ENCODE peak calls at places on chromosomes 1 and 21, in six cellular contexts. A is right atrium auricular region; V is CD8-positive, alpha-beta T cell; K is effector memory CD4-positive, alpha-beta T cell; I is right cardiac atrium; W is iPS DF 6.9. Z is an unnamed sample.

GRCh38 chr1:22188436-22188835 is 45.5 kb upstream of the WNT4 start:
- DNase-seq in A (no peak), V (no peak), K (no peak), I (no peak), W (no peak), Z (no peak)

GRCh38 chr1:87754036-87754603 is 425.4 kb downstream of the LMO4 start:
- DNase-seq in A (no peak), V (no peak), K (no peak), I (no peak), W (no peak), Z (no peak)

GRCh38 chr1:28507247-28507645 is 1.4 kb downstream of the RCC1 start:
- DNase-seq in A (no peak), V (no peak), K (no peak), I (no peak), W (no peak), Z (peak)

GRCh38 chr1:17675681-17676243 is 79.4 kb upstream of the ACTL8 start:
- DNase-seq in A (no peak), V (no peak), K (no peak), I (no peak), W (no peak), Z (no peak)

GRCh38 chr1:195580988-195581387 is 1027.3 kb downstream of the KCNT2 start:
- DNase-seq in A (no peak), V (no peak), K (no peak), I (no peak), W (no peak), Z (no peak)

GRCh38 chr21:43585924-43586411 is 73.3 kb downstream of the HSF2BP start:
- DNase-seq in A (peak), V (no peak), K (no peak), I (no peak), W (peak), Z (no peak)

GRCh38 chr1:235078927-235079381 is 49.7 kb downstream of the TOMM20 start:
- DNase-seq in A (no peak), V (no peak), K (no peak), I (no peak), W (no peak), Z (no peak)

GRCh38 chr1:72282271-72282656 is at the start of gene NEGR1:
- DNase-seq in A (peak), V (no peak), K (no peak), I (peak), W (no peak), Z (peak)

GRCh38 chr1:87549691-87550090 is 221.0 kb downstream of the LMO4 start:
- DNase-seq in A (no peak), V (no peak), K (no peak), I (no peak), W (no peak), Z (no peak)

GRCh38 chr1:204623894-204624361 is 61.6 kb downstream of the LRRN2 start:
- DNase-seq in A (no peak), V (no peak), K (no peak), I (no peak), W (peak), Z (no peak)

GRCh38 chr1:11434506-11434905 is 44.4 kb upstream of the DISP3 start:
- DNase-seq in A (no peak), V (no peak), K (no peak), I (no peak), W (no peak), Z (no peak)

GRCh38 chr1:23202263-23202749 is 15.0 kb downstream of the HTR1D start:
- DNase-seq in A (no peak), V (no peak), K (no peak), I (no peak), W (no peak), Z (no peak)

GRCh38 chr1:180577361-180577760 is 18.6 kb downstream of the OVAAL start:
- DNase-seq in A (no peak), V (no peak), K (no peak), I (no peak), W (no peak), Z (no peak)

GRCh38 chr1:169538998-169539871 is 47.0 kb downstream of the F5 start:
- DNase-seq in A (no peak), V (no peak), K (no peak), I (no peak), W (no peak), Z (no peak)

GRCh38 chr1:6601865-6602668 is 602 bp downstream of the KLHL21 start:
- DNase-seq in A (no peak), V (no peak), K (no peak), I (peak), W (no peak), Z (no peak)

GRCh38 chr1:202692959-202693555 is 17.2 kb downstream of the SYT2 start:
- DNase-seq in A (no peak), V (peak), K (peak), I (peak), W (peak), Z (peak)

GRCh38 chr1:7136166-7136953 is 351.1 kb downstream of the CAMTA1 start:
- DNase-seq in A (no peak), V (no peak), K (no peak), I (no peak), W (no peak), Z (no peak)

GRCh38 chr1:203665986-203666385 is 39.4 kb downstream of the ATP2B4 start:
- DNase-seq in A (no peak), V (no peak), K (no peak), I (no peak), W (no peak), Z (no peak)

GRCh38 chr21:35422011-35422410 is 372.9 kb upstream of the RUNX1 start:
- DNase-seq in A (no peak), V (no peak), K (no peak), I (no peak), W (no peak), Z (no peak)

GRCh38 chr1:9628541-9629444 is 22.7 kb upstream of the PIK3CD start:
- DNase-seq in A (no peak), V (peak), K (peak), I (no peak), W (no peak), Z (peak)

GRCh38 chr21:44455524-44456206 is 355 bp downstream of the LRRC3 start:
- DNase-seq in A (no peak), V (peak), K (no peak), I (peak), W (no peak), Z (peak)

GRCh38 chr21:17688912-17689874 is 76.5 kb upstream of the BTG3 start:
- DNase-seq in A (no peak), V (peak), K (peak), I (peak), W (no peak), Z (no peak)

GRCh38 chr1:109370712-109371270 is 26.9 kb downstream of the SORT1 start:
- DNase-seq in A (no peak), V (no peak), K (no peak), I (no peak), W (no peak), Z (peak)

GRCh38 chr1:55064861-55065263 is 25.5 kb downstream of the PCSK9 start:
- DNase-seq in A (no peak), V (no peak), K (no peak), I (peak), W (no peak), Z (no peak)

GRCh38 chr1:168920456-168921094 is 185.9 kb upstream of the ATP1B1 start:
- DNase-seq in A (peak), V (no peak), K (no peak), I (no peak), W (no peak), Z (no peak)

GRCh38 chr1:2941907-2942306 is 79.4 kb upstream of the ACTRT2 start:
- DNase-seq in A (no peak), V (no peak), K (no peak), I (peak), W (no peak), Z (no peak)

GRCh38 chr1:31627930-31628421 is 10.5 kb downstream of the HCRTR1 start:
- DNase-seq in A (peak), V (no peak), K (no peak), I (peak), W (no peak), Z (no peak)

GRCh38 chr21:46208761-46209721 is 19.5 kb downstream of the LSS start:
- DNase-seq in A (no peak), V (no peak), K (no peak), I (no peak), W (no peak), Z (no peak)

GRCh38 chr1:240073097-240073496 is 18.6 kb upstream of the FMN2 start:
- DNase-seq in A (no peak), V (no peak), K (no peak), I (no peak), W (no peak), Z (no peak)

GRCh38 chr1:225635649-225636048 is 17.3 kb downstream of the ENAH start:
- DNase-seq in A (no peak), V (no peak), K (no peak), I (no peak), W (no peak), Z (no peak)

GRCh38 chr1:40507973-40508372 is 594 bp upstream of the EXO5 start:
- DNase-seq in A (no peak), V (no peak), K (no peak), I (no peak), W (no peak), Z (no peak)

GRCh38 chr1:1040004-1040991 is 20.4 kb downstream of the AGRN start:
- DNase-seq in A (peak), V (peak), K (peak), I (peak), W (no peak), Z (peak)

GRCh38 chr1:119873166-119874025 is 22.9 kb downstream of the ADAM30 start:
- DNase-seq in A (no peak), V (no peak), K (no peak), I (no peak), W (no peak), Z (no peak)
- H3K4me3 ChIP-seq in A (no peak), V (no peak), K (no peak), I (no peak), W (no peak), Z (no peak)

GRCh38 chr1:236535190-236535589 is 11.4 kb downstream of the LGALS8 start:
- DNase-seq in A (no peak), V (no peak), K (no peak), I (no peak), W (no peak), Z (no peak)
- H3K4me3 ChIP-seq in A (no peak), V (no peak), K (no peak), I (no peak), W (no peak), Z (no peak)

GRCh38 chr1:172144445-172145060 is 275.9 kb upstream of the C1orf105 start:
- DNase-seq in A (peak), V (no peak), K (no peak), I (peak), W (no peak), Z (no peak)

GRCh38 chr1:172145656-172146055 is 274.8 kb upstream of the C1orf105 start:
- DNase-seq in A (no peak), V (no peak), K (no peak), I (no peak), W (no peak), Z (no peak)

GRCh38 chr1:172143384-172144025 is 277.0 kb upstream of the C1orf105 start:
- DNase-seq in A (no peak), V (no peak), K (no peak), I (no peak), W (no peak), Z (no peak)

GRCh38 chr1:172146149-172146850 is 274.2 kb upstream of the C1orf105 start:
- DNase-seq in A (no peak), V (no peak), K (no peak), I (no peak), W (no peak), Z (no peak)

DNA sequence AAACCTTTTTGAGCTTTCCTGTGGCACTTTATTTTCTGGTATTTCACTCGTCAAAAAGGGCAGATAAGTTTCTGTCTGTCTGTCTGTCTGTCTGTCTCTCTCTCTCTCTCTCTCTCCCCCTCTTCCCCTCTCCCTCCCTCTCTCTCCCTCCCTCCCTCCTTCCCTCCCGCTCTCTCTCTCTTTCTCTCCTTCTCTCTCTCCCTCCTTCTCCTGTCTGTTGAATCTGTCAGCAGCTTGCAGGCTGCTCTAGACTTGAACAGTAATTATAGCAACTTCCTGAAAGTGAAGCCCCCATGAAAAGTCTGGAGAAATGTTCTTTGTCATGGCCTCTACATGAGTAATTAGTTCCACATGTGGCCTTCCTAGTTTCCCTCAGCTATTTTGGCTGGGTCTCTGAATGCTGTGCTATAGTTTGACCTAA is 275.2 kb upstream of the C1orf105 start:
- DNase-seq in A (no peak), V (no peak), K (no peak), I (no peak), W (no peak), Z (no peak)
- H3K4me3 ChIP-seq in A (peak), V (no peak), K (no peak), I (peak), W (no peak), Z (no peak)

DNA sequence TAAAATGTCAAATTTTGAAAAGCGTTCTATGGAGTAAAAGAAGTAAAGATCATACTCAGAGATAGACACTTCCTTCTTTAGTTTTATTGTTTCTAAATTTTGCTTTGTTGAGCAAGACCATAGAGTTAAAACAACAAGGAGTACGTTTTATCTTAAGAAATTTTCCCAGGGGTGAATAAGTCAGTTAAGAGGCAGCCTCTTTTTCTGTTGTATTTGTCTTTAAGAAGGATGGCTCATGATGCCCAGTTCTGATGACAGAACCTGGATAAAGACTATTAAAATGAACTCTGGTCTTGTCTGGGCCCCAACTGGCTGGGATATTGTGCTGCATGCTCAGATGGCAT is 10.6 kb upstream of the SLAMF1 start:
- DNase-seq in A (no peak), V (no peak), K (no peak), I (no peak), W (no peak), Z (peak)
- H3K4me3 ChIP-seq in A (no peak), V (no peak), K (no peak), I (no peak), W (no peak), Z (no peak)

GRCh38 chr1:184060316-184060715 is 8.8 kb downstream of the TSEN15 start:
- DNase-seq in A (no peak), V (no peak), K (no peak), I (no peak), W (no peak), Z (no peak)

GRCh38 chr1:184053881-184054280 is 2.4 kb downstream of the TSEN15 start:
- DNase-seq in A (no peak), V (no peak), K (no peak), I (no peak), W (no peak), Z (no peak)

GRCh38 chr1:184059887-184060286 is 8.4 kb downstream of the TSEN15 start:
- DNase-seq in A (no peak), V (no peak), K (no peak), I (no peak), W (no peak), Z (no peak)

GRCh38 chr1:184052750-184053149 is 1.2 kb downstream of the TSEN15 start:
- DNase-seq in A (no peak), V (no peak), K (no peak), I (no peak), W (no peak), Z (no peak)

GRCh38 chr1:184056921-184057496 is 5.5 kb downstream of the TSEN15 start:
- DNase-seq in A (no peak), V (no peak), K (no peak), I (no peak), W (no peak), Z (no peak)
- H3K4me3 ChIP-seq in A (no peak), V (no peak), K (no peak), I (no peak), W (no peak), Z (no peak)

GRCh38 chr1:53145619-53145941 is 3.1 kb upstream of the SLC1A7 start:
- DNase-seq in A (no peak), V (no peak), K (no peak), I (no peak), W (no peak), Z (no peak)

GRCh38 chr1:53145942-53146708 is 3.7 kb upstream of the SLC1A7 start:
- DNase-seq in A (peak), V (no peak), K (no peak), I (peak), W (no peak), Z (no peak)

GRCh38 chr1:53147171-53147570 is 4.7 kb upstream of the SLC1A7 start:
- DNase-seq in A (no peak), V (no peak), K (no peak), I (no peak), W (no peak), Z (no peak)

GRCh38 chr1:53145051-53145600 is 2.7 kb upstream of the SLC1A7 start:
- DNase-seq in A (no peak), V (no peak), K (no peak), I (no peak), W (no peak), Z (no peak)

DNA sequence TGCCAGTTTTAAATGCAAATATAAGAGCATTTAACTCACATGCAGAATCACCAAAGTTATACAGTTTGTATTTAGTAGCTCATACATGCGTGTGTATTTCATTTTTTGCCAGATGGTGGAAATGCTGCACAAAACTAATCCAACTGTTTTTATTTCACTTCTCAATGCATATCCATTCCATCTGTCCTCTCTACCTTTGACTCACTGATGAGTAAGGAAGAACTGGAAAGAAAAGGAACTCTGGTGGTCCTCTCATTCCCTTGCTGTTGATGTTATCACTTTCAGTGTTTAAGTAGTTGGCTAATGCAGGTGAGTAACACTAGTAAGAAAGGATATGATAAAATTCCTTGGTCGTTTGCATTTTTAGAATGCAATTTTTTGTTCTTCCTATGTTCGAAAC is 5.7 kb upstream of the SLC1A7 start:
- DNase-seq in A (no peak), V (no peak), K (no peak), I (no peak), W (no peak), Z (no peak)
- H3K4me3 ChIP-seq in A (no peak), V (no peak), K (no peak), I (no peak), W (no peak), Z (no peak)

DNA sequence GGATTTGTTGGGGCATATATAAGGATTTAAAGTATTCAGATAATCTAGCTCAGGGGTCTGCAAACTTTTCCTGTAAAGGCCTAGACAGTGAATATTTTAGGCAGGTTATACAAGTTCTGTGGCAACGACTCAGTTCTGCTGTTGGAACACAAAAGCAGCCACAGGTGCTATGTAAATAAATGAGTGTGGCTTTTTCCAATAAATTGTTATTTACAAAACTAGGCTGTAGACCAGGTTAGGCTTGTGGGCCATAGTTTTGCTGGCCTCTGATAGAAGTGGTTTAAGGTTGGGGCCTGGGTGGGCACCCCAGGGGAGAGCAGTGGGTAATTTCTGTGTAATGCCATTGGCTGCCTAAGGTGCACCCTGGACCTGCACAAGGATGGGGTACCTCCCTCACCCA is 16.9 kb upstream of the IGFN1 start:
- DNase-seq in A (no peak), V (no peak), K (no peak), I (no peak), W (no peak), Z (no peak)
- H3K4me3 ChIP-seq in A (no peak), V (no peak), K (no peak), I (no peak), W (no peak), Z (no peak)

DNA sequence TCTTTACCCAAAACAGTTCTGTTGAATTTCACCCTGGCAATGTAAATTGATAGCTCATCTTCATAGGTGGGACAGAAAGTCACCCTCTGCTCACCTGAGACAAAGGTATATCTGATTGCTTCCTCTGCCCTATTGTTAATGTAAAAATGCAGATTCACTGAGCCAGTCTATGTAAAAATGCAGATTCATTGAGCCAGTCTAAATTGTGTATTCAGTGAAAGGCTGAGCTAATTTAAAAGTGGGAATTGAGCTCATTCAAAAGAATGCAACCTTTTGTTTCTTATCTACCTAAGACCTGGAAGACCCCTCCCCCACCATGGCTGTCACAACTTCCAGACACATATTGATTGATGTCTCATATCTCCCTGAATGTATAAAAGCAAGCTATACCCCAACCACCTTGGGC is 4.8 kb upstream of the MYSM1 start:
- DNase-seq in A (no peak), V (no peak), K (no peak), I (no peak), W (peak), Z (no peak)
- H3K4me3 ChIP-seq in A (no peak), V (no peak), K (no peak), I (no peak), W (no peak), Z (no peak)

DNA sequence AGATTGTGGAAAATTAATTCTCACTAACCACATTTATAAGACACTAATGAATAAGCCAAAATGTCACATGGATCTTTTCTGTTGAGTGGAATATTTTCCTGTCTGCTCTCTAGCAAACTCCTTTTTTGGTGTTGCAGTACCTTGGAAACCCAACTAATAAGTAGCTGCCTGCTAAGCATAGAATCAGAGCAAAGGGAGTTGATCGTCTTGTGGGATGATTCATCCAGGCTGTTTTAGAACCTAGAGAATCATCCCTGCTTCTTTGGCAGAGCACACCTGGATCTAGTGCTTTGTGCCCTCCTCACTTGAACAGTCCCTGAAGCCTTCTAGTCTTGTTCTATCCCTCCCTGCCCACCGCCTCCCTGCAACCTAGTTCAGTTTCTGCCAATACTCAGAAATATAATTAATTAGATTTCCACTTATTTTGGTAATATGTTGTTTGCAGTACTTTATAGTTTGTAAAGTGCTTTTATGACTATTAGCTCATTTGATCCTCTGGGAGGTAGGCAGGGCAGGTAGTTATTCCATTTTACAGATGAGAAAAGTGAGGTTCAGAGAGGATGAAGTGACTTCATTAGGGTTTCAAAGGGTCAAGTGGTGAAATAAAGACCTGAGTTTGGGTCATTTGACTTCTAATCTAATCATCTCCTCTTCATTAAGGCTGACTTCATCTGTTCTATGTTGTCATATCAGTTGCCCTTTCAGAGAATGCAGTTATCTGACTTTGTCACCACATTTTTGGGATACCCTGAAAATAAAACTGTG is 2.5 kb downstream of the AGO4 start:
- DNase-seq in A (no peak), V (no peak), K (no peak), I (no peak), W (no peak), Z (no peak)
- H3K4me3 ChIP-seq in A (no peak), V (no peak), K (no peak), I (peak), W (no peak), Z (no peak)

Z was measured in HL-60.